ENCODE peak calls at places on chromosomes 1 and 21, in five cellular contexts. O, C, Z, R and G are unnamed samples.

GRCh38 chr1:46969014-46969619 is 27.8 kb upstream of the CYP4A11 start:
- DNase-seq in O (no peak), C (no peak), Z (no peak), R (no peak), G (no peak)

GRCh38 chr21:33767960-33768359 is 125.7 kb downstream of the ITSN1 start:
- DNase-seq in O (no peak), C (no peak), Z (no peak), R (no peak), G (no peak)

GRCh38 chr1:229227298-229227919 is 43.5 kb upstream of the RAB4A start:
- DNase-seq in O (peak; percentile 69), C (peak; percentile 87), Z (peak; percentile 72), R (peak; percentile 91), G (peak; percentile 85)

GRCh38 chr1:24694380-24694843 is 50.8 kb upstream of the CLIC4 start:
- DNase-seq in O (no peak), C (peak; percentile 95), Z (peak; percentile 80), R (no peak), G (no peak)

GRCh38 chr1:194076646-194077045 is 890.2 kb upstream of the B3GALT2 start:
- DNase-seq in O (no peak), C (no peak), Z (no peak), R (no peak), G (no peak)

GRCh38 chr1:167442142-167442848 is 76.0 kb downstream of the CD247 start:
- DNase-seq in O (peak; percentile 92), C (peak; percentile 92), Z (peak; percentile 69), R (peak; percentile 81), G (peak; percentile 64)

GRCh38 chr1:111895456-111895855 is 94.0 kb downstream of the KCND3 start:
- DNase-seq in O (no peak), C (no peak), Z (peak; percentile 43), R (no peak), G (peak; percentile 56)

GRCh38 chr1:16046865-16047264 is 3.3 kb downstream of the CLCNKB start:
- DNase-seq in O (no peak), C (no peak), Z (no peak), R (no peak), G (no peak)

GRCh38 chr1:178262101-178262500 is 168.2 kb downstream of the RASAL2 start:
- DNase-seq in O (no peak), C (no peak), Z (no peak), R (peak; percentile 82), G (no peak)

GRCh38 chr21:41290106-41290799 is 26.3 kb upstream of the FAM3B start:
- DNase-seq in O (no peak), C (no peak), Z (no peak), R (no peak), G (no peak)

GRCh38 chr1:3264456-3264855 is 190.0 kb upstream of the ARHGEF16 start:
- DNase-seq in O (no peak), C (no peak), Z (no peak), R (no peak), G (no peak)

GRCh38 chr1:160420881-160421842 is 20.8 kb downstream of the VANGL2 start:
- DNase-seq in O (no peak), C (no peak), Z (no peak), R (no peak), G (no peak)

GRCh38 chr1:169236143-169236542 is 129.7 kb downstream of the ATP1B1 start:
- DNase-seq in O (no peak), C (no peak), Z (no peak), R (peak; percentile 20), G (no peak)

GRCh38 chr1:41501581-41501980 is 17.1 kb upstream of the EDN2 start:
- DNase-seq in O (no peak), C (no peak), Z (peak; percentile 49), R (no peak), G (no peak)

GRCh38 chr1:221459558-221459957 is 282.3 kb downstream of the DUSP10 start:
- DNase-seq in O (no peak), C (no peak), Z (no peak), R (no peak), G (no peak)

GRCh38 chr1:79326875-79327274 is 320.3 kb upstream of the ADGRL4 start:
- DNase-seq in O (no peak), C (no peak), Z (no peak), R (no peak), G (no peak)

GRCh38 chr1:116483481-116484309 is 87.1 kb downstream of the CD58 start:
- DNase-seq in O (no peak), C (peak; percentile 81), Z (no peak), R (no peak), G (no peak)

GRCh38 chr1:39107891-39108290 is 81.7 kb downstream of the NDUFS5 start:
- DNase-seq in O (no peak), C (no peak), Z (no peak), R (peak; percentile 71), G (no peak)

GRCh38 chr1:62110198-62110817 is 84.3 kb upstream of the L1TD1 start:
- DNase-seq in O (no peak), C (no peak), Z (no peak), R (no peak), G (no peak)

GRCh38 chr1:108075055-108075454 is 110.1 kb upstream of the VAV3 start:
- DNase-seq in O (no peak), C (no peak), Z (no peak), R (no peak), G (no peak)

GRCh38 chr1:48028218-48028804 is 31.1 kb upstream of the TRABD2B start:
- DNase-seq in O (no peak), C (no peak), Z (no peak), R (no peak), G (no peak)

GRCh38 chr1:73635021-73635420 is 563.0 kb downstream of the LRRIQ3 start:
- DNase-seq in O (no peak), C (no peak), Z (no peak), R (no peak), G (no peak)